ENCODE peak calls at places on chromosomes 11 and 22, in seven cellular contexts. A is NT2/D1, J is psoas muscle, X is ovary, P is transverse colon, M is mesenchymal stem cell, Z is pancreas. Y is an unnamed sample. For H3K4me1, the result is how much of the 10 kb centered on the place peaks cover.

GRCh38 chr11:334264-335033 is 13.8 kb upstream of the IFITM3 start:
- DNase-seq in A (peak), J (peak), X (no peak), P (no peak), M (peak), Z (no peak), Y (no peak)

GRCh38 chr22:22995166-22995565 is 75.2 kb upstream of the GNAZ start:
- DNase-seq in A (no peak), J (no peak), X (no peak), P (no peak), M (no peak), Z (no peak), Y (no peak)

GRCh38 chr22:38267086-38267485 is 5.7 kb downstream of the TMEM184B start:
- DNase-seq in A (no peak), J (no peak), X (no peak), P (no peak), M (peak), Z (no peak), Y (peak)

GRCh38 chr22:50469377-50470305 is 5.2 kb downstream of the SBF1 start:
- DNase-seq in A (no peak), J (peak), X (no peak), P (peak), M (peak), Z (peak), Y (no peak)

GRCh38 chr11:9150501-9150900 is 59.1 kb upstream of the SCUBE2 start:
- DNase-seq in A (no peak), J (no peak), X (no peak), P (no peak), M (peak), Z (no peak), Y (no peak)

GRCh38 chr22:23784215-23784732 is 2.5 kb upstream of the SMARCB1 start:
- DNase-seq in A (no peak), J (no peak), X (no peak), P (peak), M (peak), Z (peak), Y (no peak)

GRCh38 chr22:44231229-44231628 is 50.5 kb downstream of the PARVG start:
- DNase-seq in A (no peak), J (no peak), X (no peak), P (no peak), M (no peak), Z (no peak), Y (no peak)

GRCh38 chr22:48581821-48582469 is 1245.7 kb downstream of the BRD1 start:
- DNase-seq in A (no peak), J (peak), X (no peak), P (no peak), M (no peak), Z (no peak), Y (no peak)

GRCh38 chr11:77669848-77670511 is 32.4 kb upstream of the CLNS1A start:
- DNase-seq in A (no peak), J (no peak), X (no peak), P (no peak), M (peak), Z (no peak), Y (no peak)

GRCh38 chr11:109993786-109994185 is 99.4 kb upstream of the ZC3H12C start:
- DNase-seq in A (no peak), J (no peak), X (no peak), P (no peak), M (peak), Z (no peak), Y (no peak)

GRCh38 chr22:32622762-32623147 is 148.1 kb downstream of the FBXO7 start:
- DNase-seq in A (no peak), J (no peak), X (no peak), P (no peak), M (no peak), Z (no peak), Y (no peak)

GRCh38 chr11:93005239-93005638 is 35.8 kb downstream of the MTNR1B start:
- DNase-seq in A (no peak), J (no peak), X (no peak), P (no peak), M (no peak), Z (no peak), Y (no peak)

GRCh38 chr22:36383110-36383581 is 4.6 kb downstream of the MYH9 start:
- DNase-seq in A (no peak), J (no peak), X (no peak), P (peak), M (peak), Z (no peak), Y (no peak)

GRCh38 chr11:44556735-44557409 is 8.6 kb upstream of the CD82 start:
- DNase-seq in A (peak), J (peak), X (peak), P (peak), M (peak), Z (peak), Y (peak)

GRCh38 chr22:46982635-46983034 is 220.2 kb downstream of the TBC1D22A start:
- DNase-seq in A (no peak), J (no peak), X (no peak), P (no peak), M (no peak), Z (no peak), Y (no peak)

GRCh38 chr11:103202048-103202651 is 92.9 kb downstream of the DYNC2H1 start:
- DNase-seq in A (peak), J (no peak), X (no peak), P (no peak), M (peak), Z (no peak), Y (no peak)

GRCh38 chr11:118343981-118344521 is at the start of gene CD3G:
- DNase-seq in A (no peak), J (no peak), X (no peak), P (peak), M (no peak), Z (no peak), Y (no peak)

GRCh38 chr22:19759994-19760651 is 455 bp upstream of the TBX1 start:
- DNase-seq in A (no peak), J (no peak), X (no peak), P (no peak), M (no peak), Z (no peak), Y (no peak)

GRCh38 chr11:90630176-90630575 is 407.3 kb upstream of the CHORDC1 start:
- DNase-seq in A (no peak), J (no peak), X (no peak), P (no peak), M (no peak), Z (no peak), Y (no peak)

GRCh38 chr11:2210366-2211112 is 38.9 kb upstream of the TH start:
- DNase-seq in A (no peak), J (peak), X (peak), P (peak), M (no peak), Z (no peak), Y (peak)

GRCh38 chr11:118900535-118901384 is 17.1 kb downstream of the CXCR5 start:
- DNase-seq in A (no peak), J (peak), X (peak), P (no peak), M (no peak), Z (peak), Y (peak)

GRCh38 chr11:67470337-67471002 is 1.4 kb upstream of the TMEM134 start:
- DNase-seq in A (no peak), J (no peak), X (no peak), P (no peak), M (no peak), Z (peak), Y (no peak)

GRCh38 chr11:104175769-104176168 is 11.8 kb upstream of the PDGFD start:
- DNase-seq in A (no peak), J (no peak), X (no peak), P (no peak), M (no peak), Z (no peak), Y (no peak)

GRCh38 chr22:49738566-49738965 is 89.1 kb downstream of the BRD1 start:
- DNase-seq in A (no peak), J (no peak), X (no peak), P (no peak), M (no peak), Z (no peak), Y (no peak)

GRCh38 chr11:66417000-66417399 is 3.8 kb upstream of the NPAS4 start:
- DNase-seq in A (no peak), J (no peak), X (no peak), P (no peak), M (no peak), Z (no peak), Y (no peak)

GRCh38 chr11:123301696-123302400 is 106.8 kb upstream of the CLMP start:
- DNase-seq in A (peak), J (peak), X (peak), P (peak), M (peak), Z (peak), Y (peak)

GRCh38 chr11:41714101-41714500 is 254.6 kb upstream of the LRRC4C start:
- DNase-seq in A (peak), J (no peak), X (no peak), P (no peak), M (no peak), Z (no peak), Y (no peak)

GRCh38 chr11:118437046-118437735 is 899 bp downstream of the KMT2A start:
- DNase-seq in A (no peak), J (peak), X (peak), P (peak), M (peak), Z (peak), Y (peak)

GRCh38 chr11:69262918-69263735 is 30.8 kb upstream of the MYEOV start:
- DNase-seq in A (no peak), J (no peak), X (no peak), P (no peak), M (no peak), Z (no peak), Y (no peak)

GRCh38 chr11:45816614-45817013 is 11.7 kb downstream of the SLC35C1 start:
- DNase-seq in A (peak), J (no peak), X (no peak), P (peak), M (no peak), Z (no peak), Y (no peak)

GRCh38 chr11:79440451-79441158 is at the start of gene TENM4:
- DNase-seq in A (peak), J (peak), X (peak), P (peak), M (peak), Z (peak), Y (peak)

GRCh38 chr11:45877845-45878244 is 7.6 kb upstream of the MAPK8IP1 start:
- DNase-seq in A (no peak), J (no peak), X (no peak), P (no peak), M (no peak), Z (no peak), Y (no peak)

GRCh38 chr11:60777572-60777971 is 7.6 kb upstream of the MS4A10 start:
- DNase-seq in A (no peak), J (no peak), X (no peak), P (no peak), M (peak), Z (no peak), Y (peak)

GRCh38 chr11:87236368-87236767 is 198.6 kb downstream of the TMEM135 start:
- DNase-seq in A (no peak), J (no peak), X (no peak), P (no peak), M (no peak), Z (no peak), Y (no peak)

GRCh38 chr11:44858796-44859527 is 91.7 kb downstream of the TP53I11 start:
- DNase-seq in A (peak), J (no peak), X (no peak), P (no peak), M (peak), Z (no peak), Y (no peak)

GRCh38 chr11:128552783-128553661 is 34.3 kb downstream of the ETS1 start:
- DNase-seq in A (no peak), J (no peak), X (no peak), P (peak), M (peak), Z (no peak), Y (no peak)

GRCh38 chr11:67252831-67253239 is 13.4 kb upstream of the GRK2 start:
- DNase-seq in A (no peak), J (peak), X (no peak), P (no peak), M (peak), Z (no peak), Y (no peak)

DNA sequence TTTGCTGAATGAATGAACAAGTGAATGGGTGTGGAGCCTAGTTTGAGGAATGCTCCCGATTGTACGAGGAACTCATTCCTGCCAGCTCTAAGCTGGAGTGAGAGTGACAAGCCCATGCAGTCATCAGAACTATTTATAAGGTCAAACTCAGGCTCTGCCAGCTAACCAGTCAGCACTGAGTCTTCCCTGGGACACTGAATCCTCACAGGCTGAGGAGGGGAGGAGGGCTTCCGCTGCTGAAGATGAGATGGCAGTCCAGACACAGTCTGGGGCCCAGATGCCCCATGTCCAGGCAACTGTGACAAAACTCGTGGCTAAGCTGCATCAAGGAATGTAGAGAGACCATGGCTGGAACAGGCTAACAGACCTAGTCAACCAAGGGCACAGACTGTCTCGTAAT is 4.0 kb downstream of the LRP4 start:
- DNase-seq in A (no peak), J (peak), X (no peak), P (no peak), M (peak), Z (no peak), Y (peak)
- H3K4me1 ChIP-seq in A (under half), J (under half), X (under half), P (under half), M (under half), Z (under half), Y (under half)

DNA sequence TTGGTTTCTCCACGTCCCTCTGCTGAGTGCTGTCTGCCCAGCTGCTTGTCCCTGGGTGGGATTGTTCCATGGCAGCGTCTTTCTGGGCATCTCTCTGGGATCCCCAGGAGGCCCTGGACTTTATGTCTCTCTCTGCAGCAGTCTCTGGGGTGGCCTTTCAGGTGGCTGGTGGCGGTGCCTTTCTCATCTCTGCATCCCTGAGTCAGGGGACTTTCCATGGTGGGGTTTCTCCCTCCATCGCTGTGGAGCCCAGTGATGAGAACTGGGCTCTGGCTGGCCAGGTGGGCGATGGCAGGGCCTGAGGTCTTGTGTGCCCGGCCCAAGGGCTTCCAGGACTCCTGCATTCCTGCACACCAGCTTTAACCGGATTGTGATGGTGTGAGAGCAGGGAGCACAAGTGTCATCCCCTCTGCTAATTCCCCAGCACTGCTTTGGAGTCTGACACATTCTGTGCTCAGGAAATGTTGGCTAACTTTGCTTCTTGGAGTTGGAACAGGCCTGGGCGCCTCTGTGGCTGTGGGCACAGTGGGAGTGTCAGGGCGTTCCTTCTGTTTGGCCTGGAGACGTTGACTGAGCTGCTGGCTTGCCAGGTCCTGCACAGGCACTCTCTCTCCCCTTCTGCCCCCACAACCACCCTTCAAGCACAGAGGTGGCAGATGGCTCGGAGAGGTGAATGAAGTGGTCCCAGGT is 27.9 kb downstream of the FAM83F start:
- DNase-seq in A (no peak), J (no peak), X (no peak), P (no peak), M (no peak), Z (no peak), Y (no peak)
- H3K4me1 ChIP-seq in A (under half), J (under half), X (under half), P (under half), M (under half), Z (under half), Y (under half)

GRCh38 chr11:20023082-20023426 is 137.2 kb downstream of the DBX1 start:
- DNase-seq in A (no peak), J (no peak), X (no peak), P (no peak), M (no peak), Z (no peak), Y (no peak)
- H3K4me1 ChIP-seq in A (under half), J (under half), X (under half), P (under half), M (under half), Z (under half), Y (under half)

GRCh38 chr11:96035031-96035743 is 111.3 kb upstream of the MTMR2 start:
- DNase-seq in A (no peak), J (no peak), X (no peak), P (no peak), M (peak), Z (no peak), Y (no peak)
- H3K4me1 ChIP-seq in A (under half), J (under half), X (under half), P (under half), M (under half), Z (under half), Y (under half)

Y was measured in heart left ventricle.